ENCODE peak calls at places on chromosomes 1 and 21, in seven cellular contexts. One of them, this sample, is unnamed. For H3K27me3, the result is how much of the 10 kb centered on the place peaks cover.

GRCh38 chr1:215282557-215282956 is 200.0 kb downstream of the KCNK2 start:
- DNase-seq in CD4-positive, CD25-positive, alpha-beta regulatory T cell: no peak
- DNase-seq in aorta: no peak
- DNase-seq in pancreas: no peak
- DNase-seq in CD8-positive, alpha-beta memory T cell: no peak
- DNase-seq in tibial nerve: no peak
- DNase-seq in RWPE2: no peak
- DNase-seq in this sample: no peak

GRCh38 chr1:214518387-214518786 is 33.0 kb downstream of the PTPN14 start:
- DNase-seq in aorta: no peak
- DNase-seq in pancreas: no peak
- DNase-seq in RWPE2: no peak
- DNase-seq in CD4-positive, CD25-positive, alpha-beta regulatory T cell: no peak
- DNase-seq in tibial nerve: no peak
- DNase-seq in CD8-positive, alpha-beta memory T cell: no peak
- DNase-seq in this sample: no peak

GRCh38 chr1:163056832-163057231 is 12.3 kb upstream of the RGS4 start:
- DNase-seq in pancreas: no peak
- DNase-seq in aorta: no peak
- DNase-seq in CD4-positive, CD25-positive, alpha-beta regulatory T cell: no peak
- DNase-seq in CD8-positive, alpha-beta memory T cell: no peak
- DNase-seq in RWPE2: no peak
- DNase-seq in tibial nerve: no peak
- DNase-seq in this sample: no peak

GRCh38 chr1:234515411-234515810 is 36.4 kb upstream of the TARBP1 start:
- DNase-seq in CD4-positive, CD25-positive, alpha-beta regulatory T cell: no peak
- DNase-seq in tibial nerve: no peak
- DNase-seq in aorta: no peak
- DNase-seq in RWPE2: no peak
- DNase-seq in pancreas: no peak
- DNase-seq in CD8-positive, alpha-beta memory T cell: no peak
- DNase-seq in this sample: no peak

GRCh38 chr1:206075786-206076725 is 23.1 kb downstream of the RHEX start:
- DNase-seq in pancreas: no peak
- DNase-seq in CD4-positive, CD25-positive, alpha-beta regulatory T cell: no peak
- DNase-seq in aorta: no peak
- DNase-seq in tibial nerve: no peak
- DNase-seq in CD8-positive, alpha-beta memory T cell: no peak
- DNase-seq in RWPE2: no peak
- DNase-seq in this sample: no peak

GRCh38 chr1:157369808-157370521 is 182.3 kb downstream of the FCRL5 start:
- DNase-seq in tibial nerve: no peak
- DNase-seq in CD8-positive, alpha-beta memory T cell: no peak
- DNase-seq in RWPE2: no peak
- DNase-seq in aorta: no peak
- DNase-seq in CD4-positive, CD25-positive, alpha-beta regulatory T cell: peak
- DNase-seq in pancreas: no peak
- DNase-seq in this sample: peak

GRCh38 chr1:234612352-234613127 is 2.6 kb upstream of the IRF2BP2 start:
- DNase-seq in aorta: peak
- DNase-seq in pancreas: peak
- DNase-seq in tibial nerve: peak
- DNase-seq in CD8-positive, alpha-beta memory T cell: peak
- DNase-seq in RWPE2: peak
- DNase-seq in CD4-positive, CD25-positive, alpha-beta regulatory T cell: peak
- DNase-seq in this sample: peak

GRCh38 chr1:18948913-18949688 is 7.4 kb downstream of the IFFO2 start:
- DNase-seq in CD8-positive, alpha-beta memory T cell: no peak
- DNase-seq in RWPE2: no peak
- DNase-seq in pancreas: no peak
- DNase-seq in aorta: peak
- DNase-seq in tibial nerve: no peak
- DNase-seq in CD4-positive, CD25-positive, alpha-beta regulatory T cell: no peak
- DNase-seq in this sample: no peak

GRCh38 chr21:28099296-28099695 is 893.4 kb downstream of the LTN1 start:
- DNase-seq in pancreas: no peak
- DNase-seq in tibial nerve: no peak
- DNase-seq in aorta: no peak
- DNase-seq in RWPE2: no peak
- DNase-seq in CD4-positive, CD25-positive, alpha-beta regulatory T cell: no peak
- DNase-seq in CD8-positive, alpha-beta memory T cell: no peak
- DNase-seq in this sample: no peak

GRCh38 chr1:55033215-55033614 is 6.1 kb upstream of the PCSK9 start:
- DNase-seq in CD4-positive, CD25-positive, alpha-beta regulatory T cell: no peak
- DNase-seq in RWPE2: no peak
- DNase-seq in CD8-positive, alpha-beta memory T cell: no peak
- DNase-seq in pancreas: peak
- DNase-seq in tibial nerve: no peak
- DNase-seq in aorta: peak
- DNase-seq in this sample: no peak

GRCh38 chr1:246690100-246690499 is 34.1 kb upstream of the SCCPDH start:
- DNase-seq in aorta: no peak
- DNase-seq in pancreas: no peak
- DNase-seq in RWPE2: no peak
- DNase-seq in CD8-positive, alpha-beta memory T cell: no peak
- DNase-seq in tibial nerve: no peak
- DNase-seq in CD4-positive, CD25-positive, alpha-beta regulatory T cell: no peak
- DNase-seq in this sample: no peak

GRCh38 chr21:16389622-16390021 is 659.8 kb downstream of the USP25 start:
- DNase-seq in CD4-positive, CD25-positive, alpha-beta regulatory T cell: no peak
- DNase-seq in tibial nerve: no peak
- DNase-seq in aorta: no peak
- DNase-seq in RWPE2: no peak
- DNase-seq in CD8-positive, alpha-beta memory T cell: no peak
- DNase-seq in pancreas: no peak
- DNase-seq in this sample: no peak

GRCh38 chr1:228446849-228447248 is 30.2 kb upstream of the TRIM17 start:
- DNase-seq in CD4-positive, CD25-positive, alpha-beta regulatory T cell: no peak
- DNase-seq in pancreas: no peak
- DNase-seq in tibial nerve: no peak
- DNase-seq in RWPE2: no peak
- DNase-seq in aorta: peak
- DNase-seq in CD8-positive, alpha-beta memory T cell: no peak
- DNase-seq in this sample: no peak

GRCh38 chr1:228445867-228446584 is 29.4 kb upstream of the TRIM17 start:
- DNase-seq in tibial nerve: no peak
- DNase-seq in CD8-positive, alpha-beta memory T cell: no peak
- DNase-seq in aorta: peak
- DNase-seq in pancreas: peak
- DNase-seq in RWPE2: no peak
- DNase-seq in CD4-positive, CD25-positive, alpha-beta regulatory T cell: peak
- DNase-seq in this sample: peak

GRCh38 chr1:228440761-228441500 is 24.3 kb upstream of the TRIM17 start:
- DNase-seq in CD4-positive, CD25-positive, alpha-beta regulatory T cell: no peak
- DNase-seq in CD8-positive, alpha-beta memory T cell: no peak
- DNase-seq in RWPE2: no peak
- DNase-seq in tibial nerve: no peak
- DNase-seq in aorta: no peak
- DNase-seq in pancreas: no peak
- DNase-seq in this sample: no peak

GRCh38 chr1:228445524-228445866 is 28.8 kb upstream of the TRIM17 start:
- DNase-seq in pancreas: no peak
- DNase-seq in CD4-positive, CD25-positive, alpha-beta regulatory T cell: no peak
- DNase-seq in CD8-positive, alpha-beta memory T cell: no peak
- DNase-seq in tibial nerve: no peak
- DNase-seq in aorta: no peak
- DNase-seq in RWPE2: no peak
- DNase-seq in this sample: no peak

DNA sequence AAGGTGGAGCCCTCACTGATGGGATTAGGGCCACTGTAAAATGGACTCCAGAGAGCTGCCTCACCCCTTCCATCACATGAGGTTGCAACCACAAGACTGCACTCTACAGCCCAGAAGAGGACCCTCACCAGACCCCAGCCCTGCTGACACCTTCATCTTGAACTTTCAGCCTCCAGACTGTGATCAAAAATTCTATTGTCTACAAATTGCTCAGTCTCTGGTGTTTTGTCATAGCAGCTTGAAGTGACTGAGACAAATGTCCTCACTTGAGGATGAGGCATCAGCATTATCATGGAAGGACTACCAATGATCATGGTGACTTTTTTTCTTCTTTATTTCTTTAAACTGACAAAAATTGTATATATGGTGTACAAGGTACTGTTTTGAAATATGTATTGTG is 26.7 kb upstream of the TRIM17 start:
- DNase-seq in RWPE2: no peak
- DNase-seq in pancreas: no peak
- DNase-seq in tibial nerve: no peak
- DNase-seq in CD4-positive, CD25-positive, alpha-beta regulatory T cell: no peak
- DNase-seq in CD8-positive, alpha-beta memory T cell: no peak
- DNase-seq in aorta: no peak
- DNase-seq in this sample: no peak
- H3K27me3 ChIP-seq in RWPE2: under half
- H3K27me3 ChIP-seq in pancreas: under half
- H3K27me3 ChIP-seq in tibial nerve: under half
- H3K27me3 ChIP-seq in CD4-positive, CD25-positive, alpha-beta regulatory T cell: under half
- H3K27me3 ChIP-seq in CD8-positive, alpha-beta memory T cell: under half
- H3K27me3 ChIP-seq in aorta: under half
- H3K27me3 ChIP-seq in this sample: under half

DNA sequence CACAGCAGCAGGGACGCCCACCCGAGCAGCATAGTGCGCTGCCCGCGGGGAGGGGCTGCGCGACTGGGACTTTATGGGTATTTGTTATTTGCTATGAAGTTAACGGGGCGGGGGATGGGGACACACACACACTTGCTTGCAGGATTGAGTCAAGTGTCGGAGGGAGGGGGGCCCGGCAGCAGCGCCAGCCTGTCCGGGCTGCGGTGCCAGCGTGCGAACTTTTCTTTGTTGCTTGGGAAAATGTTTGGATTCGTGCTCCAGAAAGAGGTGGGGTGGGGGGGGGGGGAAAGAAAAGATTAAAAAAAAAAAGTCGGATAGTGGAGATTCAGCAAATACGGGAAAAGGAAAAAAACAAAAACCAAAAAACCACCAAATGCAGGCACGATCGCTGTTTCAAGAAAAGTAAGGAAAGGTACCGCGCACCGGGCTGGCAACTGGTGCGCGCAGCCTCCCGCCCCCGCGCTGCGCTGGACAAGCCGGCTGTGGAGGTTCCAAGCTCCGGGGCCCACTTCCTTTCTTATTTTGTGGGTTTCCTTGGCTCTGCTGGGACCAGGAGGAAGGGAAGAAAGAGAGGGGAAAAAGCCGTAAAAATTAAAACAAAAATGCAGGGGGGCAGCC is 419 bp downstream of the ADAMTS5 start:
- DNase-seq in CD8-positive, alpha-beta memory T cell: no peak
- DNase-seq in RWPE2: peak
- DNase-seq in CD4-positive, CD25-positive, alpha-beta regulatory T cell: no peak
- DNase-seq in tibial nerve: no peak
- DNase-seq in pancreas: peak
- DNase-seq in aorta: no peak
- DNase-seq in this sample: peak
- H3K27me3 ChIP-seq in CD8-positive, alpha-beta memory T cell: under half
- H3K27me3 ChIP-seq in RWPE2: half or more
- H3K27me3 ChIP-seq in CD4-positive, CD25-positive, alpha-beta regulatory T cell: under half
- H3K27me3 ChIP-seq in tibial nerve: under half
- H3K27me3 ChIP-seq in pancreas: under half
- H3K27me3 ChIP-seq in aorta: under half
- H3K27me3 ChIP-seq in this sample: under half

GRCh38 chr1:6249732-6250689 is 6.0 kb downstream of the HES3 start:
- DNase-seq in tibial nerve: no peak
- DNase-seq in CD8-positive, alpha-beta memory T cell: no peak
- DNase-seq in pancreas: no peak
- DNase-seq in RWPE2: no peak
- DNase-seq in aorta: peak
- DNase-seq in CD4-positive, CD25-positive, alpha-beta regulatory T cell: no peak
- DNase-seq in this sample: no peak
- H3K27me3 ChIP-seq in tibial nerve: under half
- H3K27me3 ChIP-seq in CD8-positive, alpha-beta memory T cell: under half
- H3K27me3 ChIP-seq in pancreas: under half
- H3K27me3 ChIP-seq in RWPE2: under half
- H3K27me3 ChIP-seq in aorta: under half
- H3K27me3 ChIP-seq in CD4-positive, CD25-positive, alpha-beta regulatory T cell: under half
- H3K27me3 ChIP-seq in this sample: under half

GRCh38 chr1:11706292-11706691 is 14.8 kb downstream of the DRAXIN start:
- DNase-seq in CD4-positive, CD25-positive, alpha-beta regulatory T cell: no peak
- DNase-seq in RWPE2: no peak
- DNase-seq in tibial nerve: no peak
- DNase-seq in aorta: no peak
- DNase-seq in CD8-positive, alpha-beta memory T cell: no peak
- DNase-seq in pancreas: no peak
- DNase-seq in this sample: no peak
- H3K27me3 ChIP-seq in CD4-positive, CD25-positive, alpha-beta regulatory T cell: under half
- H3K27me3 ChIP-seq in RWPE2: under half
- H3K27me3 ChIP-seq in tibial nerve: under half
- H3K27me3 ChIP-seq in aorta: under half
- H3K27me3 ChIP-seq in CD8-positive, alpha-beta memory T cell: under half
- H3K27me3 ChIP-seq in pancreas: under half
- H3K27me3 ChIP-seq in this sample: under half

DNA sequence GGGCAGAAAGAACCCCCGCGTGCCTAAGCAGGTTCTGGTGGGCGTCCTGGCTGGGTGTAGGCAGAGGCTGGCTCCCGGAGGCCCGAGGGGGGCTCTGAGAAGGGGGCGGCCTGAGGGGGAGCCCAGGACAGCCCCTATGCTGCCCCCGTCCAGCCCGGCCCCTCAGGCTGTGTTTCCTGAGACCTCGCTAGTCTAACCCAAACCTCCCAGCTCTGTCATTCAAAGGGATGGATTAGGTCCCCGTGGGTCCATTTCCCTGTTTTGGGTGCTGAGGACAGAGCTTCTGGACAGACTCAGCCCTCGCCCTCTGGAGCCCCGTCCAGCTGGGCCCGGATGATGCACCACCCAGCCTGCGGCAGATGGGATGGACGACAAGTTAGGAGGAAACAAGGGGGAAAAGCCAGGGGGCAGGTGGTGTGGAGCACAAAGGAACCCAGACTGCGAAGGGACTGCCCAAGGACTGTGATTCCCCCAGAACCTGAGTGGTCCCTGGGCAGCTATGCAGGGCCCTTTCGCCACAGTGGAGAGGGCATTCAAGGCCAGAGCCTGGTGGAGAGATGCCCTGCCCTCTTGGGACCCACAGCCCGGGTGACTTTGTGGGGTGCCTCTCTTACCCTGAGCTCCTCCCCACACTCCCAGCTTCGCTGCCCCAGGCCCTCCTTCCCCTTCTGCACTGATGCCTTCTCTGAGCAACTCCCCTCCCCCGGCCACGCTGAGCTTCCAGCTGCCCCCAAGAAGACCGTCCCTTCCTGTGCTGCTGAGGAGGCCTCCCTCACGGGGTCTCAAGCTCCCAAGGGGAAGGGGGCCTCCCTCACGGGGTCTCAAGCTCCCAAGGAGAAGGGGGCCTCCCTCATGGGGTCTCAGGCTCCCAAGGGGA is 2.8 kb downstream of the HES4 start:
- DNase-seq in CD4-positive, CD25-positive, alpha-beta regulatory T cell: no peak
- DNase-seq in RWPE2: peak
- DNase-seq in tibial nerve: no peak
- DNase-seq in CD8-positive, alpha-beta memory T cell: no peak
- DNase-seq in aorta: no peak
- DNase-seq in pancreas: no peak
- DNase-seq in this sample: no peak
- H3K27me3 ChIP-seq in CD4-positive, CD25-positive, alpha-beta regulatory T cell: under half
- H3K27me3 ChIP-seq in RWPE2: under half
- H3K27me3 ChIP-seq in tibial nerve: under half
- H3K27me3 ChIP-seq in CD8-positive, alpha-beta memory T cell: under half
- H3K27me3 ChIP-seq in aorta: under half
- H3K27me3 ChIP-seq in pancreas: under half
- H3K27me3 ChIP-seq in this sample: under half

This sample was measured in HL-60.